ENCODE peak calls at places on chromosome 17, in nine cellular contexts. S is T-helper 1 cell; Z is adrenal gland; C is HEK293T; L is activated T-helper 9 cell treated with anti-CD3 and anti-CD28 coated beads, Interleukin-2, amount 50 U/mL, for 16 hours; V is GM13976; P is effector CD4-positive, alpha-beta T cell; N is activated naive CD4-positive, alpha-beta T cell; D is hepatic stellate cell. W is an unnamed sample.

GRCh38 chr17:64217249-64217652 is 45.8 kb downstream of the TEX2 start:
- DNase-seq in S (no peak), C (no peak), L (no peak), Z (no peak), V (no peak), D (no peak), N (no peak), P (no peak), W (no peak)

GRCh38 chr17:76081295-76082210 is 2.6 kb downstream of the ZACN start:
- DNase-seq in S (no peak), V (peak; percentile 32), D (no peak), N (no peak), P (no peak), Z (no peak), C (no peak), L (no peak), W (no peak)

GRCh38 chr17:50657054-50657453 is 22.4 kb downstream of the ABCC3 start:
- DNase-seq in N (no peak), Z (no peak), D (no peak), L (no peak), S (no peak), V (no peak), C (no peak), P (no peak), W (no peak)

GRCh38 chr17:34151081-34151480 is 104.0 kb upstream of the CCL2 start:
- DNase-seq in V (no peak), S (no peak), D (no peak), L (no peak), C (no peak), P (no peak), N (no peak), Z (no peak), W (no peak)

GRCh38 chr17:61619493-61619892 is 28.5 kb upstream of the NACA2 start:
- DNase-seq in V (no peak), N (no peak), P (no peak), C (no peak), Z (no peak), D (no peak), S (no peak), L (no peak), W (no peak)

GRCh38 chr17:65243838-65244237 is 106.7 kb downstream of the RGS9 start:
- DNase-seq in N (no peak), P (no peak), S (no peak), V (no peak), L (no peak), C (peak; percentile 12), Z (peak; percentile 43), D (no peak), W (no peak)

GRCh38 chr17:77322534-77323412 is 182.0 kb downstream of the SEC14L1 start:
- DNase-seq in P (no peak), N (no peak), S (no peak), L (no peak), C (peak; percentile 45), Z (peak; percentile 98), D (peak; percentile 95), V (no peak), W (no peak)

GRCh38 chr17:66429680-66430079 is 127.3 kb downstream of the PRKCA start:
- DNase-seq in C (no peak), D (no peak), N (no peak), L (no peak), S (no peak), P (no peak), Z (no peak), V (no peak), W (no peak)

GRCh38 chr17:77831497-77832179 is 126.9 kb upstream of the TNRC6C start:
- DNase-seq in Z (no peak), C (no peak), N (no peak), P (no peak), V (no peak), D (peak; percentile 88), S (no peak), L (no peak), W (no peak)

GRCh38 chr17:43645765-43646481 is 15.8 kb downstream of the MEOX1 start:
- DNase-seq in P (no peak), Z (peak; percentile 69), V (no peak), L (no peak), N (no peak), D (peak; percentile 70), S (peak; percentile 10), C (no peak), W (no peak)

GRCh38 chr17:74071280-74071679 is 132.2 kb upstream of the RPL38 start:
- DNase-seq in N (no peak), D (no peak), S (no peak), Z (no peak), L (no peak), P (no peak), C (no peak), V (no peak), W (no peak)

GRCh38 chr17:63024716-63025115 is 58.7 kb downstream of the TANC2 start:
- DNase-seq in L (no peak), Z (no peak), V (no peak), N (no peak), C (no peak), S (no peak), P (no peak), D (no peak), W (no peak)